ENCODE peak calls at places on chromosome 22, in nine cellular contexts. J is esophagus squamous epithelium; G is pancreas; Z is heart left ventricle; Q is Caco-2; W is effector memory CD4-positive, alpha-beta T cell; M is H1; A is adrenal gland; N is heart right ventricle. F is an unnamed sample.

GRCh38 chr22:35552186-35552842 is 11.7 kb downstream of the RASD2 start:
- DNase-seq in W (peak; percentile 79), N (no peak), Q (no peak), M (peak; percentile 94), A (no peak), Z (no peak), J (no peak), G (no peak), F (peak; percentile 48)

GRCh38 chr22:17446704-17447103 is 77.4 kb downstream of the CECR2 start:
- DNase-seq in A (no peak), G (no peak), W (no peak), Q (no peak), J (no peak), M (no peak), Z (no peak), N (no peak), F (no peak)

GRCh38 chr22:21688706-21689381 is 23.0 kb downstream of the PPIL2 start:
- DNase-seq in M (no peak), Q (no peak), N (no peak), A (no peak), Z (no peak), G (no peak), W (no peak), J (no peak), F (no peak)

GRCh38 chr22:33986954-33987353 is 66.7 kb upstream of the LARGE1 start:
- DNase-seq in Z (no peak), M (peak; percentile 52), N (no peak), Q (no peak), W (no peak), J (no peak), A (no peak), G (no peak), F (no peak)

GRCh38 chr22:35463231-35463933 is 63.4 kb downstream of the MCM5 start:
- DNase-seq in M (no peak), G (no peak), Z (no peak), Q (no peak), A (no peak), J (no peak), W (no peak), N (no peak), F (no peak)

GRCh38 chr22:25942989-25943411 is 201.0 kb downstream of the MYO18B start:
- DNase-seq in M (no peak), G (peak; percentile 12), N (peak; percentile 59), W (no peak), Z (peak; percentile 67), A (peak; percentile 75), Q (no peak), J (no peak), F (peak; percentile 11)

GRCh38 chr22:16957781-16958180 is 50.2 kb downstream of the GAB4 start:
- DNase-seq in W (no peak), Z (no peak), M (peak; percentile 14), N (no peak), Q (no peak), G (no peak), J (no peak), A (no peak), F (no peak)

GRCh38 chr22:20429254-20430100 is 8.1 kb downstream of the SCARF2 start:
- DNase-seq in J (no peak), Z (peak; percentile 87), W (peak; percentile 81), Q (peak; percentile 68), M (peak; percentile 90), A (peak; percentile 63), N (peak; percentile 66), G (peak; percentile 57), F (peak; percentile 19)

GRCh38 chr22:45240137-45240809 is 421 bp downstream of the KIAA0930 start:
- DNase-seq in Q (no peak), N (peak; percentile 42), J (no peak), M (peak; percentile 65), G (no peak), A (no peak), W (no peak), Z (no peak), F (no peak)

GRCh38 chr22:23574371-23574811 is 5.7 kb downstream of the IGLL1 start:
- DNase-seq in Z (peak; percentile 35), A (no peak), M (no peak), G (no peak), J (no peak), Q (no peak), N (no peak), W (no peak), F (no peak)

GRCh38 chr22:46273432-46274148 is 5.8 kb downstream of the TTC38 start:
- DNase-seq in J (no peak), A (no peak), W (no peak), M (no peak), Z (no peak), Q (no peak), G (no peak), N (no peak), F (no peak)

DNA sequence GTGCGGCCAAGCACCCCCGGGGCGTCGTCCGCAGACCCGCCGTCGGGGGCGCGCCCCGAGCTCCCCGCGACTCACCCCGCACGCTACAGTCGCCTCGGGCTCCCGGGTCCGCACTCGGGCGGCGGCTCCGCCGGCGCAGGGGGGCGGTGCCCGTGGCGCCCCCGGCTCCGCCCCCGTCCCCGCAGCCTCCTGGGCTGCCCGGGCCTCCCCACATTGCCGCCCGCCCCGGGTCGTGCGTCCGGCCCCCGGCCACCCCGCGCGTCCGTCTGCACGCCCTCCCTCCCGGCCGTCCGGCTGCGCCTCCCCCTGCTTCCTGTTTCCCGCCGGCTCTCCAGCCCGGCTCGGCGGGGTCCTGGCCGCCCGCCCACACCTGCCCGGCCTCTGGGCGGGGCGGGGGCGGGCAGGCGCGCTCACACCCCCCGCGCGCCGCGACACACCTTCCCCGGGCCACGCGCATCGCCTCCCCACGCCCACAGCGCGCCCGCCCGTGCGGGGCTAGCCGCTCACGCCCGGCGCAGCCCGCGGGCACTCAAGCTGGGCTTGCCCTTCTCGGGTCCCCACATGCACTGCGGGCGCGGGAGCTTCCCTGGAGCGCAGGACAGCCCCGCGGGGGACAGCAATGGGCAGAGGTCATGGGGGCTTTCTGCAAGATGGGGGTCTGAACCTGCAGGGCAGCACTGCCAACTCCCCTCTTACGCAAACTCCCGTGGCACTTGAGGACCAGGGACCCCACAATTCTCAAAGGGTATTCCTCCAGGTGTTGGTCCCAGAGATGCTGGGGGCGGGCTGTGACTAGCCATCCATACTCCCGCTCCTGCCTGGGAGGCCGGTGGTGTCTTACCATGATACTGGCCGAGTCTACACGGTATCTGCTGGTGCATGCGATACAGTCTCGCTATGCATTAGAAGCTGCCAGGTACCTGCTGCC is at the start of gene CARD10:
- DNase-seq in G (peak; percentile 62), J (no peak), W (no peak), Q (no peak), Z (no peak), N (peak; percentile 63), M (peak; percentile 68), A (no peak), F (peak; percentile 74)
- H3K4me1 ChIP-seq in G (no peaks in the 10 kb centered on the region), J (peaks cover 17% of the 10 kb centered on the region), W (peaks cover 5% of the 10 kb centered on the region), Q (peaks cover 12% of the 10 kb centered on the region), Z (peaks cover 15% of the 10 kb centered on the region), N (peaks cover 44% of the 10 kb centered on the region), M (peaks cover 3% of the 10 kb centered on the region), A (peaks cover 5% of the 10 kb centered on the region), F (peaks cover 5% of the 10 kb centered on the region)

DNA sequence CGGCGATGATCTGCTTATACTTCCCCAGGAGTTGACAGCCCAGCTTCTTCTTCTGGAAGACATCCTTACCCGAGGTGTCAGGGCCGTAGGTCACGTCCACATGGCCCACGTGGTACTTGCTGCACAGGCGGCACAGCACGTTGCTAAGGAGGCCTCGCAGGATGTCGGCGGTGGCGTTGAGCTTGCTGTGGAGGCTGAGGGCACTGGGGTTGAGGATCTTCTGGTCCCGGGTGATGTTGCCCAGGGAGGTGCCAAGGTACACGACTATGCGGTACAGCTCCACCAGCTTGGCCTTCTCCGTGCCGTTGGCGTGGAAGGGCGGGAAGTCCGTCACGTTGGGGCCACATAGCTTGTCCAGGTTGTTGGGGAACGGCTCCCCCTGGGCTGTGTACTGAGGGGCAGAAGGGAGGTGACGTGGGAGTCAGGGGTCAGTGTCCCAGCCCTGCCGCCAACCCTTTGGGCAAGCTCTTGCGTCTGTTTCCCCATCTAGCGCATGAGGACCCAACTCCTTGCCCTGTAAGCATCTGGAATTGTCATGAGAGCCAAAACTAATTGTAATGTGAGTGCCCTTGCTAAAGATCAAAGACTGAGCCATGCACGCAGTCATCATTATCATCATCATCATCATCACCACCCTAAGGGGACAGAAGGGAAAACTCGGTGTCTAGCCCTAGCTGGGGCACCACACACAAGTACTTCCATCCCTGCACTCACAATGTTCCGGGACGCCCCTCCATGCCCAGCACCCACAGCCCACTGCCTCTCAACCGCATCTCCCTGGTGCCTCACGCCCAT is 2.7 kb downstream of the LIF start:
- DNase-seq in M (no peak), J (no peak), A (no peak), Q (no peak), N (no peak), G (no peak), Z (no peak), W (no peak), F (no peak)
- H3K4me1 ChIP-seq in M (peaks cover 9% of the 10 kb centered on the region), J (peaks cover 20% of the 10 kb centered on the region), A (peaks cover 16% of the 10 kb centered on the region), Q (peaks cover 34% of the 10 kb centered on the region), N (peaks cover 21% of the 10 kb centered on the region), G (no peaks in the 10 kb centered on the region), Z (peaks cover 19% of the 10 kb centered on the region), W (peaks cover 26% of the 10 kb centered on the region), F (peaks cover 29% of the 10 kb centered on the region)

DNA sequence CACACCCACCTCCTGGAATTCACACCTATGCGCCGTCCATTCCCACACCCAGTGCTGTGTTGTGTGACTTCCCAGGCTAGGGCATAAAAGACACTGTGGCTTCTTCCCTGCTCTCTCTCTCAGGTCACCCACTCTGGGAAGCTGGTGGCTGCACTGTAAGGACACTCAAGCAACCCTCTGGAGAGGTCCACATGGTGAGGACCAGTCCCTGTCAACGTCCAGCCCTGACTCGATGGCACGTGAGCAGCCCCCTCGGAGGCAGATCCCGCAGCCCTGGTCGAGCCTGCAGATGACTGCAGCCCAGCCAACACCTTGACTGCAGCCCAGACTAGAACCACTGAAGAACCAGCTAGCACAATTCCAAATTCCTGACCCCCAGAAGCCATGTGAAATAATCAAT is 16.2 kb downstream of the CBX7 start:
- DNase-seq in W (no peak), G (no peak), A (no peak), Z (no peak), N (no peak), M (no peak), Q (no peak), J (no peak), F (no peak)
- H3K4me1 ChIP-seq in W (no peaks in the 10 kb centered on the region), G (no peaks in the 10 kb centered on the region), A (peaks cover 5% of the 10 kb centered on the region), Z (peaks cover 9% of the 10 kb centered on the region), N (peaks cover 18% of the 10 kb centered on the region), M (peaks cover 5% of the 10 kb centered on the region), Q (peaks cover 3% of the 10 kb centered on the region), J (no peaks in the 10 kb centered on the region), F (no peaks in the 10 kb centered on the region)

DNA sequence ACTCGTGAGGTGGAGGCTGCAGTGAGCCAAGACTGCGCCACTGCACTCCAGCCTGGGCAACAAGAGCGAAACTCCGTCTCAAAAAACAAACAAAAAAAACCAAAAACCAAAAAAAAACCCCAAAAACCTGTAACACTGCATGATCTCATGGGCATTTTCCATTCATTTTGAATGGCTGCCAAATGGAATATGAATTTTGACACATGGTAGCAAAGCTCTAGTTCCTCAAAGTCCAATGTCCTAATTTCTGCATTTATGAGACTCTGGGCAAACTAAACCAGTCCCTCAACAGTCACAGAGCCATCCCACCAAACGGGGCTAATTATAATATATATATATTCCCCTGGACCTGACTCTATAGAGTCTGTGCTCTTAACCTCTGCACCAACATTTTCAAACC is 61.8 kb downstream of the SGSM3 start:
- DNase-seq in W (no peak), Z (no peak), G (no peak), J (no peak), Q (no peak), A (no peak), N (no peak), M (no peak), F (no peak)
- H3K4me1 ChIP-seq in W (peaks cover 8% of the 10 kb centered on the region), Z (peaks cover 61% of the 10 kb centered on the region), G (no peaks in the 10 kb centered on the region), J (no peaks in the 10 kb centered on the region), Q (peaks cover 2% of the 10 kb centered on the region), A (peaks cover 39% of the 10 kb centered on the region), N (peaks cover 45% of the 10 kb centered on the region), M (no peaks in the 10 kb centered on the region), F (no peaks in the 10 kb centered on the region)

GRCh38 chr22:39528681-39529486 is 3.7 kb downstream of the RPS19BP1 start:
- DNase-seq in W (peak; percentile 88), G (peak; percentile 92), Z (peak; percentile 96), Q (peak; percentile 93), A (peak; percentile 96), M (peak; percentile 92), N (peak; percentile 90), J (peak; percentile 60), F (peak; percentile 96)
- H3K4me1 ChIP-seq in W (peaks cover 67% of the 10 kb centered on the region), G (peaks cover 25% of the 10 kb centered on the region), Z (peaks cover 81% of the 10 kb centered on the region), Q (peaks cover 37% of the 10 kb centered on the region), A (peaks cover 74% of the 10 kb centered on the region), M (peaks cover 13% of the 10 kb centered on the region), N (peaks cover 80% of the 10 kb centered on the region), J (peaks cover 49% of the 10 kb centered on the region), F (peaks cover 31% of the 10 kb centered on the region)

F was measured in hepatocyte.